ENCODE peak calls at places on chromosomes 7 and 10, in four cellular contexts. C is HepG2, J is H1, W is GM12878. G is an unnamed sample.

GRCh38 chr7:44914992-44915607 is 29.8 kb upstream of the PURB start:
- DNase-seq in C (no peak), J (no peak), W (peak), G (no peak)

GRCh38 chr7:111763221-111763791 is 201.0 kb upstream of the IMMP2L start:
- DNase-seq in C (peak), J (no peak), W (no peak), G (peak)

GRCh38 chr7:70044064-70044463 is 445.8 kb downstream of the AUTS2 start:
- DNase-seq in C (no peak), J (no peak), W (no peak), G (no peak)

GRCh38 chr7:41188163-41189130 is 514.4 kb downstream of the INHBA start:
- DNase-seq in C (no peak), J (no peak), W (no peak), G (no peak)

GRCh38 chr7:111827863-111828504 is 265.7 kb upstream of the IMMP2L start:
- DNase-seq in C (no peak), J (no peak), W (no peak), G (no peak)

GRCh38 chr7:149869867-149870266 is 3.9 kb upstream of the ATP6V0E2 start:
- DNase-seq in C (no peak), J (no peak), W (no peak), G (no peak)

GRCh38 chr7:3464900-3465622 is 164.0 kb downstream of the SDK1 start:
- DNase-seq in C (no peak), J (no peak), W (no peak), G (no peak)

GRCh38 chr10:26622891-26623290 is 74.6 kb upstream of the PDSS1 start:
- DNase-seq in C (no peak), J (no peak), W (no peak), G (no peak)

GRCh38 chr10:133608855-133609254 is 17.7 kb downstream of the FRG2B start:
- DNase-seq in C (no peak), J (no peak), W (no peak), G (no peak)

GRCh38 chr7:39002755-39003154 is 25.0 kb downstream of the POU6F2 start:
- DNase-seq in C (no peak), J (no peak), W (no peak), G (no peak)

GRCh38 chr7:3152714-3153113 is 109.0 kb upstream of the CARD11 start:
- DNase-seq in C (no peak), J (no peak), W (no peak), G (no peak)

GRCh38 chr7:27186450-27187157 is 1.6 kb upstream of the HOXA11 start:
- DNase-seq in C (no peak), J (no peak), W (no peak), G (no peak)

DNA sequence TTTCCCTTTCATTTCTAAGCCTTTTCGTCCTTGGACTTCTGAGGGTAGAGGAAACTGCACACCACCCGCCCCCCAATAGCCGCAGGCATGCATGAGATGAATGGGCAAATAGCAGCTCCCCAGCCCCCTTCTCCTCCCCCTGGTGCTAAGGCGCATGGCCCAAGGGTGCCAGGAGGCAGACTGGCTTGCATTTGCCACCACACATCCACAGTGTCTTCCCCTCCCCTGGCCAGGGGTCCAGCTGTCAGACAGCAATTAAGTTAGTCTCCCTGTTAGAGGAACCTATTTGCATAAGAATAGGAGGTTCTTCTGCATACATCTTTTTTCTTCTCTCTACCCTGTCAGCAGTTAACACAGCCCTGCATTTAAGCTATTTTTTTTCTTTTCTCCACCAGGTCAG is 20.2 kb downstream of the TOMM7 start:
- DNase-seq in C (no peak), J (peak), W (no peak), G (peak)
- TF ChIP-seq YY1 in C (no peak), J (no peak), W (no peak), G (no peak)

GRCh38 chr7:74012842-74013249 is 15.1 kb upstream of the ELN start:
- DNase-seq in C (no peak), J (no peak), W (peak), G (no peak)
- H3K9ac ChIP-seq in C (no peak), J (no peak), W (peak), G (no peak)

GRCh38 chr10:93294004-93294403 is 188.1 kb downstream of the MYOF start:
- DNase-seq in C (no peak), J (no peak), W (no peak), G (no peak)

GRCh38 chr10:93287775-93288174 is 194.4 kb downstream of the MYOF start:
- DNase-seq in C (no peak), J (no peak), W (no peak), G (no peak)

GRCh38 chr10:93290661-93291354 is 191.3 kb downstream of the MYOF start:
- DNase-seq in C (no peak), J (no peak), W (no peak), G (no peak)

GRCh38 chr10:93288679-93289634 is 193.2 kb downstream of the MYOF start:
- DNase-seq in C (peak), J (peak), W (no peak), G (peak)
- TF ChIP-seq SUZ12 in C (no peak), J (no peak), W (no peak), G (no peak)

DNA sequence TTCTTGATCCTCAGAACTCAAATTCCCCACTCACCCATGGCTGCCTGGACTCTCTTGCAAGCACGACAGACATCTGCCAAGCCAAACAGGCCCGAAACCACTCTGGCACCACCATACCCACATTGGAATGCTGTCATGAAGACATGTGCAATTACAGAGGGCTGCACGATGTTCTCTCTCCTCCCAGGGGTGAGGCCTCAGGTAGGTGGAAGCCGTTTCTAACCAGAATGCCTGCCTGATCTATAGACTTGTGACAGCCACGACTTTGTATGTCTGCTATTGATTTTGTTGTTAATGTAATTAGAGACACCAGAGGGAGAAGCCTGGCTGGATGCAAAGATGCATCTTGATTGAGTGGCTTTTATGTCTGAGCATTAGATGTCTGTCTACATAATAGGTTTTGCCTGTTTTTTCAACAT is 4.0 kb downstream of the BAMBI start:
- DNase-seq in C (no peak), J (no peak), W (no peak), G (no peak)
- TF ChIP-seq YY1 in C (no peak), J (no peak), W (no peak), G (no peak)

DNA sequence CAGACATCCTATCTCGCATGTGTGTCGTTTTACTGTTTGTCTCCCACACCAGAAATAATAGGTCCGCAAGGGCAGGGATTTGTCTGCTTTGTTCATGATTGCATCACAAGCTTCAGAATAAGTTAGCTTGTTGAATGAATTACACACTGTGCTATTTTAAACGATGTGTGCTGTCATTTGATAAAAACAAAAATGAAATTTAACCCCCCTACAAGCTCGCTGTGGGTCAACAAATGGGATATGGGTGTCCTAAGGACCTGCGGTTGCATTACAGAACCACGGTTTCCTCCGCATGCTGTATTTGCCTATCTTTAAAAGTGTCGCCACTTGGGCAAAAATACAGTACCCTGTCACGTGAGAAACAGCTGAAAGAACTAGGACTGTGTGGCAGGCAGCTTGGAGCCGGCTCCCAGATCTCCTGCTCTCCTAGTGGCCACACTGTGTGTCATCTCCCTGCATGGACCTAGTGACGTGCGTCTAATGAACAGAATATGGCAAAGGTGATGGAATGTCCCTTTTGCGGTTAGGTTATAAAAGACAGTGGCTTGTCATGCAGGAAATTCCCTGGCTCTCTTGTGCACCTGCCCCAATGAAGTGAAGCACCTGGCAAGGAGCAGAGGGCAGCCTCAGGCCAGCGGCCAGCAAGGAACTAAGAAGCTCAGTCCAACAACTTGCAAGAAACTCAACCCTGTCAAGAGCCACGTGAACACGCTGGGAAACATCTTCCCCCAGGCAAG is 32.9 kb upstream of the CRYGN start:
- DNase-seq in C (no peak), J (no peak), W (peak), G (no peak)
- H3K9ac ChIP-seq in C (no peak), J (no peak), W (peak), G (no peak)